ENCODE peak calls at places on chromosomes 1 and 21, in five cellular contexts. R is pancreas, E is SJSA1, K is fibroblast of lung, M is BE2C. A is an unnamed sample.
A peak's percentile ranks its signal among the peaks of the same experiment; 100 is the strongest.

GRCh38 chr1:67687649-67688048 is 2.6 kb downstream of the GADD45A start:
- DNase-seq in K (peak; percentile 91), E (peak; percentile 60), R (no peak), M (no peak), A (no peak)

GRCh38 chr1:195197116-195197515 is 1411.1 kb downstream of the KCNT2 start:
- DNase-seq in K (no peak), M (no peak), E (no peak), R (no peak), A (no peak)

GRCh38 chr1:48697066-48697707 is 79.5 kb downstream of the BEND5 start:
- DNase-seq in K (peak; percentile 28), E (no peak), M (peak; percentile 50), R (peak; percentile 72), A (peak; percentile 58)

GRCh38 chr1:169565335-169566271 is 20.7 kb downstream of the F5 start:
- DNase-seq in E (no peak), R (no peak), M (no peak), K (no peak), A (no peak)

GRCh38 chr1:109198745-109199144 is 15.0 kb upstream of the SARS1 start:
- DNase-seq in E (no peak), R (no peak), K (no peak), M (no peak), A (no peak)

GRCh38 chr1:246597340-246597739 is 31.1 kb downstream of the CNST start:
- DNase-seq in E (peak; percentile 77), M (no peak), K (peak; percentile 94), R (peak; percentile 51), A (peak; percentile 85)

GRCh38 chr1:22916469-22916817 is 56.2 kb downstream of the LACTBL1 start:
- DNase-seq in K (no peak), R (no peak), M (no peak), E (no peak), A (no peak)

GRCh38 chr1:230365723-230366307 is 60.3 kb downstream of the PGBD5 start:
- DNase-seq in R (no peak), K (no peak), E (no peak), M (no peak), A (no peak)

GRCh38 chr1:117821782-117822447 is 107.5 kb downstream of the GDAP2 start:
- DNase-seq in M (no peak), K (peak; percentile 94), R (no peak), E (peak; percentile 94), A (peak; percentile 50)

GRCh38 chr1:177171536-177172123 is 872 bp downstream of the BRINP2 start:
- DNase-seq in E (no peak), K (peak; percentile 9), R (no peak), M (no peak), A (no peak)

GRCh38 chr1:156489166-156489934 is 11.2 kb downstream of the MEF2D start:
- DNase-seq in E (no peak), M (peak; percentile 78), R (no peak), K (no peak), A (peak; percentile 71)

GRCh38 chr21:42557420-42557819 is 43.8 kb downstream of the SLC37A1 start:
- DNase-seq in M (no peak), K (no peak), R (no peak), E (no peak), A (no peak)

GRCh38 chr1:67850151-67850551 is 16.9 kb upstream of the GNG12 start:
- DNase-seq in R (no peak), M (no peak), E (no peak), K (peak; percentile 66), A (no peak)

GRCh38 chr21:33231526-33231925 is 1.8 kb downstream of the IFNAR2 start:
- DNase-seq in M (no peak), R (no peak), E (no peak), K (no peak), A (no peak)

GRCh38 chr1:246779561-246780175 is 55.5 kb downstream of the SCCPDH start:
- DNase-seq in R (no peak), M (no peak), K (no peak), E (no peak), A (no peak)

GRCh38 chr1:113199718-113200455 is 126.9 kb downstream of the LRIG2 start:
- DNase-seq in M (peak; percentile 75), K (peak; percentile 5), R (no peak), E (no peak), A (no peak)

GRCh38 chr1:24699628-24700027 is 45.6 kb upstream of the CLIC4 start:
- DNase-seq in K (no peak), E (no peak), R (no peak), M (no peak), A (no peak)

DNA sequence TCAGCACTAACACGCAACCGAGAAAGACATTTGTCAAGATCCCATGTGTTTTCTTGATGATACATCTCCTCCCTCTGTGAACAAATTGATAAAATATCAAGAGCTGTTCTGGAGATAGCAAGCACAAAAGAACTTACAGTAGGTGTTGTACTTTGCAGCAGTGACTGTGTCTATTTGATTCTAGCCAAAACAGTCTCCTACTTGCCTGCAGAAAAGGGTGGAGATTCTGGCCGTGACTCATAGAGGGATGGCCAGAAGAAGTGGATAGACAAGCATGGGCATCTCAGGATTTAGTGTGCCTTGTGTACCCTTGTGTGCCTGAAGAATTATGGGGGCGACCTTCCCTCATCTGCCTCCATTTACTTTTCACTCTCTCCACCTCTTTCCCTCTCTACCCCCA is 458.4 kb upstream of the LRRC7 start:
- DNase-seq in R (no peak), M (no peak), E (no peak), K (no peak), A (no peak)
- H3K9me3 ChIP-seq in R (no peaks in the 10 kb centered on the region), M (no peaks in the 10 kb centered on the region), E (no peaks in the 10 kb centered on the region), K (no peaks in the 10 kb centered on the region), A (no peaks in the 10 kb centered on the region)

DNA sequence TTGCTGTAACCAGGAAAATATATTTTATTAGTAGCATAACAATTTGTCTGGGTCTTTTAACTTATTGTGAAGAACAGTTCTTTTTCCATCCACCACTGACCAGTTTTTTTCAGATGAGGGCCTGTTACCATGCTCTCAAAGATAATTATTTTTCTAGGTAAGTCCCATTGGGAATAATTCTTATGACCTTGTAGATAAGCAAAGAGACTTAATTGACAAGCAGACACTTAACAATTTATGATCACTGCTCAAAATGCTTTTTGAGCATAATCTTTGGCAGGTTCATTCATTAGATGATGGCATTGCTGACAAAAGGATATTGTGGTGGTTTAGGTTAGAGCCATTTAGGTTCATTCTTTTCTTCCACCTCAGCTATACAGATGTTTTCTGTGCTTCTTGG is 6.6 kb downstream of the SNX27 start:
- DNase-seq in E (no peak), R (no peak), M (no peak), K (no peak), A (no peak)
- H3K4me1 ChIP-seq in E (peaks cover 30% of the 10 kb centered on the region), R (peaks cover 45% of the 10 kb centered on the region), M (peaks cover 27% of the 10 kb centered on the region), K (peaks cover 6% of the 10 kb centered on the region), A (peaks cover 38% of the 10 kb centered on the region)

GRCh38 chr1:153253693-153254092 is 5.8 kb upstream of the LORICRIN start:
- DNase-seq in R (no peak), M (no peak), E (no peak), K (no peak), A (no peak)
- H3K9me3 ChIP-seq in R (no peaks in the 10 kb centered on the region), M (no peaks in the 10 kb centered on the region), E (no peaks in the 10 kb centered on the region), K (no peaks in the 10 kb centered on the region), A (no peaks in the 10 kb centered on the region)

GRCh38 chr1:43993206-43993914 is 2.0 kb downstream of the CCDC24 start:
- DNase-seq in M (no peak), E (no peak), K (no peak), R (no peak), A (no peak)
- H3K4me1 ChIP-seq in M (peaks cover 19% of the 10 kb centered on the region), E (peaks cover 10% of the 10 kb centered on the region), K (peaks cover 3% of the 10 kb centered on the region), R (peaks cover 12% of the 10 kb centered on the region), A (peaks cover 15% of the 10 kb centered on the region)

A was measured in heart right ventricle.